ENCODE peak calls at places on chromosome 3, in nine cellular contexts. R, H, C, A, D, B, O, Q and L are unnamed samples.
A peak's percentile ranks its signal among the peaks of the same experiment; 100 is the strongest.

GRCh38 chr3:76554717-76555116 is 485.2 kb upstream of the ROBO2 start:
- DNase-seq in R (no peak), H (peak; percentile 7), C (no peak), A (peak; percentile 60), D (no peak), B (no peak), O (peak; percentile 24), Q (no peak), L (peak; percentile 75)

GRCh38 chr3:115469649-115470048 is 153.7 kb upstream of the GAP43 start:
- DNase-seq in R (no peak), H (no peak), C (no peak), A (no peak), D (peak; percentile 27), B (no peak), O (peak; percentile 1), Q (no peak), L (no peak)

GRCh38 chr3:147730311-147730710 is 321.1 kb downstream of the ZIC1 start:
- DNase-seq in R (no peak), H (no peak), C (no peak), A (no peak), D (no peak), B (no peak), O (no peak), Q (no peak), L (no peak)

GRCh38 chr3:106256249-106256957 is 387.6 kb upstream of the CBLB start:
- DNase-seq in R (peak; percentile 54), H (no peak), C (no peak), A (no peak), D (no peak), B (no peak), O (no peak), Q (no peak), L (no peak)

GRCh38 chr3:12222765-12223485 is 64.2 kb upstream of the TIMP4 start:
- DNase-seq in R (no peak), H (peak; percentile 79), C (no peak), A (no peak), D (no peak), B (no peak), O (peak; percentile 72), Q (no peak), L (peak; percentile 80)

GRCh38 chr3:16441306-16441898 is 72.1 kb downstream of the RFTN1 start:
- DNase-seq in R (no peak), H (peak; percentile 94), C (no peak), A (no peak), D (no peak), B (no peak), O (peak; percentile 94), Q (no peak), L (no peak)

GRCh38 chr3:135097276-135097946 is 302.4 kb downstream of the EPHB1 start:
- DNase-seq in R (no peak), H (no peak), C (no peak), A (no peak), D (no peak), B (no peak), O (no peak), Q (no peak), L (no peak)

GRCh38 chr3:171416666-171417065 is 43.5 kb downstream of the TNIK start:
- DNase-seq in R (no peak), H (no peak), C (no peak), A (no peak), D (no peak), B (no peak), O (no peak), Q (no peak), L (no peak)

GRCh38 chr3:50652709-50653108 is 22.0 kb upstream of the DOCK3 start:
- DNase-seq in R (no peak), H (peak; percentile 6), C (peak; percentile 48), A (no peak), D (no peak), B (peak; percentile 52), O (no peak), Q (no peak), L (no peak)

GRCh38 chr3:193782280-193782654 is 189.3 kb downstream of the OPA1 start:
- DNase-seq in R (no peak), H (no peak), C (peak; percentile 77), A (no peak), D (no peak), B (no peak), O (no peak), Q (no peak), L (no peak)

GRCh38 chr3:121998588-121999473 is 23.2 kb downstream of the ILDR1 start:
- DNase-seq in R (no peak), H (no peak), C (no peak), A (no peak), D (no peak), B (no peak), O (no peak), Q (no peak), L (peak; percentile 10)
- H3K4me3 ChIP-seq in R (no peak overlapping the region), H (no peak overlapping the region), C (no peak overlapping the region), A (no peak overlapping the region), D (no peak overlapping the region), B (no peak overlapping the region), O (no peak overlapping the region), Q (no peak overlapping the region), L (no peak overlapping the region)

DNA sequence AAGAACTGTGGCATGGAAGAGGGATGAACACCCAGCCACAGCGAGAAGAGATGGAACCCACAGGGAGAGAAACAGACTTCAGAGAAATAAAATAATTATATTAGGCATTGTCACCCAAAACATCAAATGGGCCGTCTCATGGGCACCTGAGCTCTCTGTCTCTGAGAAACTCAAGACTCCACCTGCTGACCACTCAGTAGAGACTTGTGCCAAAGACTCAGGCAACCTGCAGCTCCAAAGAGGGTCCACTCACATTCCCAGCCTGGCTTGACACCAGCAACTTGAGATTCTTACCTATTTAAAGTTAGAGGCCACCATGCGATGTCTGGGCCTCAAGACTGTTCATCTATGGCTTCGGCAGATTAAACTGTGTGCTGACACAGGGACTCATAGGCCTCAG is 12.0 kb downstream of the SEMA5B start:
- DNase-seq in R (no peak), H (no peak), C (no peak), A (no peak), D (no peak), B (no peak), O (no peak), Q (no peak), L (no peak)
- TF ChIP-seq CTCF in R (no peak), H (peak; percentile 3), C (no peak), A (no peak), D (no peak), B (no peak), O (no peak), Q (no peak), L (no peak)

DNA sequence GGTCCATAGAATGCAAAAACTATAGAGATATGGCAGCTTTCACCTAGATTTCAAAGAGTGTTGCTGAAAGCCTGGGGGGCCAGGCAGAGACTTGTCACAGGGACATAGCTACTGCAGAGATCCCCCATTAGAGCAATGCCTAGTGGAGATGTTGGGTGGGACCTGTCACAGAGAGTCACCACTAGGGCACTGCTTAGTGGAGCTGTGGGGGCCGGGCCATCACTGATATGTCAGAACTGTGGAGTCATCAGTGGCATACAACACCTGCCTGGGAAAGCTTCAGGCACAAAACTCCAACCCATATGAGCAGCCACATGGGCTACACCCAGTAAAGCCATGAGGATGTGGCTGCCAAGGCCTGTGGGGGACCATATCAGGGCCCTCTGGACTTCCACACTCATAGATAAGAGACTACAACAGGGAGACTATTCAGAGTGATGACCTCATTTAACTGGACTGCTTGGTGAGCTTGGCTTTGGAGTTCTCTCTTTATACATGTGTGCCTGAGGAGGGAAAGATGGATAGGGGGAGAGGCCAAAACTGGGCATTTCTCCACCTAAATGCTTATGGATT is 176.3 kb downstream of the ZNF621 start:
- DNase-seq in R (no peak), H (no peak), C (no peak), A (no peak), D (no peak), B (no peak), O (no peak), Q (no peak), L (no peak)
- H3K4me3 ChIP-seq in R (no peak overlapping the region), H (no peak overlapping the region), C (no peak overlapping the region), A (no peak overlapping the region), D (no peak overlapping the region), B (no peak overlapping the region), O (no peak overlapping the region), Q (no peak overlapping the region), L (no peak overlapping the region)

GRCh38 chr3:169929830-169930519 is 18.6 kb downstream of the SAMD7 start:
- DNase-seq in R (no peak), H (no peak), C (no peak), A (no peak), D (no peak), B (no peak), O (no peak), Q (no peak), L (no peak)
- TF ChIP-seq CTCF in R (no peak), H (no peak), C (no peak), A (no peak), D (no peak), B (peak; percentile 11), O (no peak), Q (no peak), L (no peak)